ENCODE peak calls at places on chromosomes 6 and 20, in eight cellular contexts. T is right lobe of liver, A is ascending aorta, F is PC-9, H is astrocyte, K is mucosa of descending colon, Z is PC-3, R is IMR-90. G is an unnamed sample. For H3K9me3 and H3K36me3, the result is how much of the 10 kb centered on the place peaks cover.

GRCh38 chr6:43836507-43836906 is 66.5 kb downstream of the VEGFA start:
- DNase-seq in K (no peak), Z (no peak), H (no peak), F (no peak), A (no peak), R (peak), T (no peak), G (no peak)

GRCh38 chr6:69233195-69233524 is 563.6 kb downstream of the LMBRD1 start:
- DNase-seq in K (no peak), T (no peak), H (peak), F (no peak), A (no peak), R (no peak), Z (no peak), G (no peak)

GRCh38 chr6:50217816-50218215 is 168.1 kb upstream of the DEFB112 start:
- DNase-seq in K (no peak), Z (no peak), R (no peak), T (no peak), H (no peak), F (no peak), A (no peak), G (no peak)

GRCh38 chr6:113120214-113120576 is 737.0 kb upstream of the MARCKS start:
- DNase-seq in A (no peak), R (peak), F (peak), H (peak), Z (peak), T (no peak), K (no peak), G (no peak)

GRCh38 chr6:56865081-56865875 is 89.6 kb upstream of the BEND6 start:
- DNase-seq in A (no peak), Z (no peak), K (no peak), F (no peak), H (no peak), T (no peak), R (no peak), G (no peak)

GRCh38 chr20:10501377-10501776 is 66.3 kb downstream of the SLX4IP start:
- DNase-seq in H (peak), R (no peak), T (no peak), A (no peak), F (no peak), Z (no peak), K (no peak), G (no peak)

GRCh38 chr20:32823078-32823477 is 3.3 kb downstream of the MAPRE1 start:
- DNase-seq in H (peak), F (peak), K (no peak), Z (peak), A (no peak), R (peak), T (no peak), G (no peak)

GRCh38 chr20:5720696-5721095 is 29.5 kb upstream of the SHLD1 start:
- DNase-seq in K (no peak), H (peak), R (peak), Z (no peak), T (no peak), A (no peak), F (no peak), G (no peak)

GRCh38 chr6:10759884-10760329 is 12.3 kb downstream of the TMEM14B start:
- DNase-seq in F (peak), R (peak), A (no peak), Z (peak), K (no peak), T (peak), H (peak), G (no peak)

GRCh38 chr20:57666834-57667157 is 43.0 kb downstream of the PMEPA1 start:
- DNase-seq in T (no peak), H (no peak), F (no peak), R (no peak), K (no peak), Z (no peak), A (no peak), G (no peak)

GRCh38 chr6:27019651-27020552 is 227.6 kb upstream of the PRSS16 start:
- DNase-seq in A (peak), T (peak), Z (peak), R (peak), F (peak), H (peak), K (peak), G (peak)

GRCh38 chr6:170045981-170046667 is 244.8 kb downstream of the DLL1 start:
- DNase-seq in A (peak), K (no peak), H (no peak), F (no peak), R (no peak), Z (no peak), T (peak), G (no peak)
- H3K9me3 ChIP-seq in A (under half), K (under half), H (under half), F (under half), R (under half), Z (under half), T (under half), G (under half)

GRCh38 chr6:42287756-42288155 is 70.1 kb upstream of the MRPS10 start:
- DNase-seq in T (no peak), R (no peak), K (no peak), H (no peak), Z (no peak), A (no peak), F (no peak), G (no peak)
- H3K36me3 ChIP-seq in T (under half), R (under half), K (under half), H (under half), Z (under half), A (under half), F (under half), G (under half)

DNA sequence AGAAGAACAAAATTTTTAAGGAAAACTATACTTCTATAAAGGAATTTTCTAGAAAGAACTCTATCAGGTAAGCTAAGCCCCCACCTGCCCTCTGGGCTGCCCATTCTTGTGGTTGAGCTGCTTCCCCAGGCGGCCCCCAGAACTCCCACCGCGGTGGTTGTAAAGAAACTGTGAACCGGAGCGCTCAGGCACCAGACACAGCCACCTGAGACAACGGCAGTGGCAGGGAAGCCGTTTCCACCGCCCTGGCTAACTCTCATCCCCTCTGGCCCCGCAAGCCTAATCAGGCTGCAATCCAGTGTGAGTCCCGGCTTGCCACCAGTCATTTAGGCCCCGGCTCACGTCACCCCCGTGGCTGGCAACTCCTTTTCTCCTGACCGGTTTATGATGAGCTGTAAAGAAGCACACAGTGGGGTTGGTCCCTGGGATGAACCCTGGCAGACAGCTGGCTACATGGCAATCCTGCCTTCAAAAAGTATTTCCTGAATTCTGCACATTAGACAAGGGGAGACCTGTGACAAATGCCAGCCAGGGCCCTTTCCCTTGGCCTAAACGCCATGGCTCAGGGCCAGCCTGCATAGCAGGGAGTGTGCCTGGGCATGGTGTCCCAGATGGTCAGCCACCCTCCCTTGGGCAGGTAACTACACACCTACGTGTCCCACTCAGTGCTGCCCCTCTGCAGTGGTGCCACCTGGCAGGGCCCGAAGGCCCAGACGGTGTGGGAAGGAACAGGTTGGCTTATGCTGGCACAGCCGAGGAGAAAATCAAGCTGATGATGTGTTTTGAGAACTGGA is 63.8 kb upstream of the GPR31 start:
- DNase-seq in R (no peak), H (no peak), A (no peak), Z (no peak), F (no peak), T (no peak), K (no peak), G (no peak)
- TF ChIP-seq CTCF in R (no peak), H (no peak), A (no peak), Z (no peak), F (no peak), T (no peak), K (no peak), G (no peak)

DNA sequence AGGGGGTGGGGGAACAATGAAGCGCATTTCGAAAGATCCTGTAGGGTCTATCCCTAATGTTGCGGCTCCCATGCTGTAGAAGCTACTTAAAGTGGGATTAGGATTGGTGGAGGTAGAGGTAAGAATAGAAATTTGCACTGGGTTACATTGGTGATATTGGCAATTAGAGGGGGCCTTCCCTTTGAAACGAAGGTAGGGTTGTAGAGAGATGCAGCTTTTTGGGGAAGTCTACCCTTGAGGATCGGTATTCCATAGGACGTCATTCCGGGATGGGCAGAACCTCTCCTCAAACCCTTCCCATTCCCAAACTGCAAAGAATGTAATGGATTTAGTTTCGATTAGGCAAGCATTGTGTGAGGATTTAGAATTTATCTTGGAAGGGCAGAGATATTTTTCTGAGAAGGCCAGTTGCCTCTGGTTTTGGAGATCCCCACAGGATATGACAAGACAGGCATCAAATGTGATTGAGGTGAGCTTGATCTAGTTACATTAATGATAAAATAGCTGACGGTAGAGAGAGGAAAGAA is 5.4 kb upstream of the ZNFX1 start:
- DNase-seq in F (no peak), A (no peak), Z (no peak), T (no peak), R (no peak), K (no peak), H (no peak), G (no peak)
- H3K9me3 ChIP-seq in F (half or more), A (under half), Z (under half), T (under half), R (under half), K (half or more), H (under half), G (half or more)

DNA sequence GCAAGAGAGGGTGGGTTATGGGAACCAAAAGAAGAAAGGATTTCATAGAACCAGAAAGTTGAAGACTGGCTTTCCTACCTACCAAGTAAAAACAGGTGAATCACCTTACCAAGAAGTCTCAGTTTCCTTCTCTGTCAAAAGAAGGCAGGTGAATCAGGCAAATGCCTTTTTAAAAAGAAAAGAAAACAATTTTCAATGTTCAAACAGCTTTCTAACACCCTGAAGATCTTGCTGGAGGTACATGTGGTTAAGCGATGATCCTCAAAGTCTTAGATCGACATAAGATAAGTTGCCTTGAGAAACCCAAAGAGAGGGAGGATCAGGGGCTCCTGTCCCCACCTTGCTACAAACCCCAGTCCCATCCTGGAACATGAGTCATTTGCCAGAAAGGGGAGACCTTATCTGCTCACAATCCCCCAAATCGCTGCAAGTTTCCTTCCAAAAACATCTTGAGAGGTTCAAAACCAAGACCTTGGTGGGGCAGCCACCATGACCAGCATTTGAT is 71.6 kb downstream of the NFATC2 start:
- DNase-seq in R (no peak), H (no peak), Z (no peak), K (no peak), A (no peak), F (no peak), T (no peak), G (no peak)
- H3K36me3 ChIP-seq in R (under half), H (under half), Z (under half), K (under half), A (under half), F (under half), T (under half), G (under half)

GRCh38 chr6:4848382-4849068 is 72.3 kb downstream of the CDYL start:
- DNase-seq in T (no peak), F (peak), Z (peak), A (no peak), R (no peak), H (no peak), K (no peak), G (no peak)
- TF ChIP-seq CTCF in T (peak), F (peak), Z (peak), A (peak), R (peak), H (peak), K (no peak), G (peak)

GRCh38 chr6:161564951-161565350 is 291.1 kb upstream of the AGPAT4 start:
- DNase-seq in F (no peak), K (no peak), R (no peak), A (no peak), H (no peak), T (no peak), Z (no peak), G (no peak)

GRCh38 chr6:161557333-161558107 is 283.7 kb upstream of the AGPAT4 start:
- DNase-seq in F (peak), K (no peak), Z (no peak), T (no peak), R (no peak), H (no peak), A (no peak), G (no peak)

DNA sequence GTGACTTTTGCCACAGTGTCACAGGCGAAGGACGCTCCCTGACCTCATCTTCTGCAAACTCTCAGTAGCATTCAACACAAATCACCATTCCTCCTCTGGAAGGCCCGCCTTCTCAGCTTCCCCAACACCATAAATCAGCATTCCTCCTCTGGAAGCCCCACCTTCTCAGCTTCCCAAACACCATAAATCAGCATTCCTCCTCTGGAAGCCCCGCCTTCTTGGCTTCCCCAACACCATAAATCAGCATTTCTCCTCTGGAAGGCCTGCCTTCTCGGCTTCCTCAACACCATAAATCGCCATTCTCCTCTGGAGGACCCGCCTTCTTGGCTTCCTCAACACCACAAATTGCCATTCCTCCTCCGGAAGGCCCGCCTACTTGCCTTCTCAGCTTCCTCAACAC is 288.1 kb upstream of the AGPAT4 start:
- DNase-seq in A (no peak), R (no peak), F (no peak), K (no peak), Z (no peak), T (no peak), H (no peak), G (no peak)
- H3K9me3 ChIP-seq in A (under half), R (under half), F (under half), K (under half), Z (under half), T (under half), H (under half), G (under half)

DNA sequence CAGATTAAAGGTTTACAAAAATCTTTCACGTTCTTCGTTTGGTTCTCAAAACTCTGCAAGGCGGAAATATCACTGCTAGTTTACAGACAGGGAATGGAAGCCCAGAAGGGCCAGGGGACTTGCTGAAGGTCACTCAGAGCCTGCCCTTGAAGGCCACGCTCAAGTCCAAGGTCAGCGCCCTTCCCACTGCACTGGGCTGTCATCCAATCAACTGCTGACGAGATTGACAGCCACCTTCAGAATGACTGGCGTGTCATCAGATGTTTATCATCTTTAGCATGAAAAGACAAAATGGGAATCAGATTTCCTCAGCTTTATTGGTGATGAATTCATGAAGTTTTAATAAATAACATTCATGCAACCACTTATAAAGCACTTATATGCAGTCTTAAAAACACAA is 16.5 kb downstream of the RNASET2 start:
- DNase-seq in H (no peak), T (no peak), Z (no peak), A (no peak), K (no peak), R (no peak), F (no peak), G (no peak)
- H3K36me3 ChIP-seq in H (under half), T (under half), Z (under half), A (under half), K (under half), R (under half), F (under half), G (under half)

GRCh38 chr6:36873612-36874011 is 991 bp downstream of the PPIL1 start:
- DNase-seq in K (no peak), H (no peak), Z (peak), A (no peak), F (no peak), T (no peak), R (no peak), G (no peak)

GRCh38 chr6:36873115-36873514 is 1.5 kb downstream of the PPIL1 start:
- DNase-seq in R (no peak), H (no peak), F (no peak), Z (no peak), A (no peak), K (no peak), T (no peak), G (no peak)

GRCh38 chr6:36875250-36875633 is 639 bp upstream of the PPIL1 start:
- DNase-seq in H (no peak), T (no peak), A (no peak), Z (no peak), F (no peak), R (no peak), K (no peak), G (no peak)

GRCh38 chr6:36874443-36875249 is at the start of gene PPIL1:
- DNase-seq in R (peak), A (peak), H (peak), F (peak), K (peak), Z (peak), T (peak), G (peak)

GRCh38 chr6:36874016-36874442 is 574 bp downstream of the PPIL1 start:
- DNase-seq in T (peak), K (no peak), F (no peak), Z (peak), A (no peak), H (peak), R (peak), G (no peak)
- TF ChIP-seq CTCF in T (no peak), K (no peak), F (no peak), Z (no peak), A (no peak), H (no peak), R (no peak), G (no peak)

DNA sequence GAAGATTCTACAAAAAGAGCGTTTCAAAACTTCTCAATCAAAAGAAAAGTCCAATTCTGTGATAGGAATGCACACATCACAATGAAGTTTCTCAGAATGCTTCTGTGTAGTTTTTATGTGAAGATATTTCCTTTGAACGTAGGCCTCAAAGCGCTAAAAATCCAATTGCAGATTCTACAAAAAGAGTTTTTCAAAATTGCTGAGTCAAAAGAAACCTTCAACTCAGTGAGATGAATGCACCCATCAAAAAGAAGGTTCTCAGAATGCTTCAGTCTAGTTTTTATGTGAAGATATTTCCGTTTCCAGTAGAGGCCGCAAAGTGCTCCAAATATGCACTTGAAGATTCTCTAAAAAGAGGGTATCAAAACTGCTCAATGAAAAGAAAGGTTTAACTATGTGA is 319.7 kb upstream of the DEFB115 start:
- DNase-seq in A (no peak), T (no peak), K (no peak), R (no peak), H (no peak), Z (no peak), F (no peak), G (no peak)
- H3K9me3 ChIP-seq in A (under half), T (under half), K (half or more), R (under half), H (under half), Z (under half), F (under half), G (half or more)

G was measured in left ventricle myocardium inferior.